ENCODE peak calls at places on chromosomes 3 and 15, in ten cellular contexts. D is pancreas; U is B cell; C is tibial nerve; Z is prostate gland; O is skeletal muscle cell; G is uterus; X is stimulated activated CD8-positive, alpha-beta memory T cell treated with anti-CD3 and anti-CD28 coated beads, Interleukin-7, amount 100 ng/mL, for 24 hours; M is tibial artery; J is anterior cingulate cortex. V is an unnamed sample.

GRCh38 chr15:99059010-99059981 is 45.6 kb upstream of the SYNM start:
- DNase-seq in D (peak), U (peak), C (peak), Z (peak), O (peak), G (peak), X (no peak), M (peak), J (peak), V (peak)

GRCh38 chr3:191627064-191627463 is 166.1 kb downstream of the PYDC2 start:
- DNase-seq in D (no peak), U (no peak), C (no peak), Z (no peak), O (no peak), G (no peak), X (no peak), M (no peak), J (peak), V (no peak)

GRCh38 chr3:57756528-57757401 is 656 bp downstream of the SLMAP start:
- DNase-seq in D (peak), U (peak), C (peak), Z (peak), O (no peak), G (peak), X (no peak), M (peak), J (peak), V (no peak)

GRCh38 chr3:101827211-101828174 is 21.8 kb upstream of the NFKBIZ start:
- DNase-seq in D (peak), U (peak), C (peak), Z (peak), O (peak), G (peak), X (peak), M (peak), J (peak), V (peak)

GRCh38 chr3:120908030-120908802 is at the start of gene STXBP5L:
- DNase-seq in D (peak), U (peak), C (no peak), Z (peak), O (peak), G (peak), X (peak), M (no peak), J (peak), V (peak)

GRCh38 chr3:124834723-124835718 is 52.1 kb downstream of the ITGB5 start:
- DNase-seq in D (peak), U (no peak), C (no peak), Z (peak), O (peak), G (peak), X (peak), M (peak), J (no peak), V (peak)

GRCh38 chr3:126671521-126671920 is 16.6 kb upstream of the TXNRD3 start:
- DNase-seq in D (no peak), U (no peak), C (no peak), Z (no peak), O (no peak), G (no peak), X (no peak), M (no peak), J (no peak), V (no peak)

GRCh38 chr15:24857777-24858176 is 97.0 kb upstream of the SNRPN start:
- DNase-seq in D (no peak), U (no peak), C (no peak), Z (no peak), O (no peak), G (no peak), X (no peak), M (no peak), J (no peak), V (no peak)

GRCh38 chr3:170154569-170155143 is 26.9 kb downstream of the PHC3 start:
- DNase-seq in D (no peak), U (peak), C (no peak), Z (no peak), O (no peak), G (no peak), X (no peak), M (no peak), J (no peak), V (no peak)

GRCh38 chr3:4426782-4427344 is 40.2 kb downstream of the SUMF1 start:
- DNase-seq in D (no peak), U (no peak), C (no peak), Z (no peak), O (peak), G (no peak), X (no peak), M (no peak), J (no peak), V (peak)

GRCh38 chr3:72171461-72171860 is 386.5 kb upstream of the PROK2 start:
- DNase-seq in D (no peak), U (no peak), C (peak), Z (no peak), O (no peak), G (peak), X (no peak), M (no peak), J (peak), V (no peak)

GRCh38 chr15:89136818-89137772 is 48.8 kb downstream of the ABHD2 start:
- DNase-seq in D (peak), U (no peak), C (no peak), Z (no peak), O (no peak), G (no peak), X (no peak), M (peak), J (no peak), V (no peak)

GRCh38 chr15:41042851-41043250 is 73.2 kb downstream of the INO80 start:
- DNase-seq in D (no peak), U (no peak), C (no peak), Z (no peak), O (no peak), G (no peak), X (no peak), M (no peak), J (no peak), V (no peak)

GRCh38 chr3:14810070-14810732 is 8.6 kb upstream of the FGD5 start:
- DNase-seq in D (no peak), U (no peak), C (no peak), Z (no peak), O (no peak), G (no peak), X (no peak), M (no peak), J (no peak), V (no peak)

GRCh38 chr3:52265387-52265786 is 13.1 kb downstream of the WDR82 start:
- DNase-seq in D (no peak), U (no peak), C (no peak), Z (no peak), O (no peak), G (no peak), X (no peak), M (no peak), J (no peak), V (no peak)

GRCh38 chr15:88586401-88587162 is 34.6 kb upstream of the AEN start:
- DNase-seq in D (no peak), U (no peak), C (no peak), Z (no peak), O (no peak), G (no peak), X (no peak), M (no peak), J (no peak), V (no peak)

GRCh38 chr3:191958980-191959671 is 498.2 kb downstream of the PYDC2 start:
- DNase-seq in D (no peak), U (no peak), C (no peak), Z (no peak), O (no peak), G (no peak), X (no peak), M (no peak), J (no peak), V (no peak)